ENCODE peak calls at places on chromosomes 4 and X, in ten cellular contexts. O is stimulated activated CD4-positive, alpha-beta T cell treated with anti-CD3 and anti-CD28 coated beads, Interleukin-12 subunit alpha, Interleukin-12 subunit beta, amount 100 ng/mL, for 4 hours; G is kidney; J is occipital lobe; R is AG09309; K is fibroblast of pulmonary artery; N is AG04450; W is lung microvascular endothelial cell; P is thoracic aorta; Z is prostate gland. F is an unnamed sample.

GRCh38 chr4:105837037-105837436 is 58.2 kb upstream of the NPNT start:
- DNase-seq in O (no peak), G (no peak), J (no peak), R (no peak), K (no peak), N (no peak), W (no peak), P (no peak), Z (no peak), F (no peak)

GRCh38 chr4:11397819-11398610 is 30.7 kb downstream of the HS3ST1 start:
- DNase-seq in O (no peak), G (no peak), J (no peak), R (no peak), K (no peak), N (no peak), W (no peak), P (no peak), Z (no peak), F (no peak)

GRCh38 chr4:89204624-89205023 is 93.3 kb downstream of the TIGD2 start:
- DNase-seq in O (no peak), G (no peak), J (no peak), R (no peak), K (no peak), N (no peak), W (no peak), P (no peak), Z (no peak), F (peak; percentile 91)

GRCh38 chrX:134599173-134599914 is 58.9 kb downstream of the PLAC1 start:
- DNase-seq in O (peak; percentile 4), G (no peak), J (no peak), R (peak; percentile 75), K (peak; percentile 88), N (no peak), W (no peak), P (no peak), Z (no peak), F (no peak)

GRCh38 chrX:110477593-110478228 is 119.1 kb downstream of the RTL9 start:
- DNase-seq in O (no peak), G (peak; percentile 34), J (no peak), R (no peak), K (no peak), N (no peak), W (no peak), P (no peak), Z (no peak), F (no peak)

GRCh38 chr4:75235359-75235951 is 278.7 kb downstream of the RCHY1 start:
- DNase-seq in O (no peak), G (no peak), J (no peak), R (no peak), K (no peak), N (no peak), W (no peak), P (no peak), Z (no peak), F (no peak)

GRCh38 chrX:110003167-110004156 is 548 bp downstream of the TMEM164 start:
- DNase-seq in O (no peak), G (peak; percentile 80), J (no peak), R (no peak), K (peak; percentile 25), N (no peak), W (no peak), P (no peak), Z (peak; percentile 5), F (no peak)

GRCh38 chr4:120921456-120922389 is 803 bp downstream of the PRDM5 start:
- DNase-seq in O (peak; percentile 52), G (peak; percentile 90), J (peak; percentile 54), R (no peak), K (peak; percentile 72), N (peak; percentile 24), W (peak; percentile 71), P (no peak), Z (peak; percentile 46), F (peak; percentile 41)

GRCh38 chr4:147731611-147732515 is at the start of gene ARHGAP10:
- DNase-seq in O (peak; percentile 68), G (peak; percentile 91), J (peak; percentile 55), R (no peak), K (peak; percentile 82), N (peak; percentile 49), W (peak; percentile 70), P (peak; percentile 37), Z (peak; percentile 58), F (peak; percentile 74)

GRCh38 chr4:176435891-176436499 is 116.2 kb downstream of the SPCS3 start:
- DNase-seq in O (no peak), G (no peak), J (no peak), R (peak; percentile 57), K (peak; percentile 25), N (peak; percentile 8), W (no peak), P (no peak), Z (no peak), F (no peak)

GRCh38 chr4:794911-795725 is 30.8 kb downstream of the CPLX1 start:
- DNase-seq in O (no peak), G (peak; percentile 68), J (peak; percentile 38), R (no peak), K (no peak), N (no peak), W (no peak), P (no peak), Z (no peak), F (no peak)

GRCh38 chr4:121096629-121097028 is 24.3 kb upstream of the NDNF start:
- DNase-seq in O (no peak), G (no peak), J (no peak), R (peak; percentile 25), K (peak; percentile 68), N (peak; percentile 3), W (peak; percentile 28), P (no peak), Z (no peak), F (peak; percentile 31)

GRCh38 chrX:139725720-139726119 is 17.8 kb upstream of the MCF2 start:
- DNase-seq in O (no peak), G (no peak), J (no peak), R (no peak), K (no peak), N (no peak), W (no peak), P (no peak), Z (no peak), F (no peak)

GRCh38 chr4:41207330-41207831 is 7.0 kb downstream of the APBB2 start:
- DNase-seq in O (no peak), G (no peak), J (no peak), R (no peak), K (peak; percentile 72), N (no peak), W (no peak), P (no peak), Z (no peak), F (no peak)

GRCh38 chrX:39152106-39152649 is 350.9 kb downstream of the MID1IP1 start:
- DNase-seq in O (peak; percentile 21), G (no peak), J (peak; percentile 0), R (no peak), K (no peak), N (no peak), W (peak; percentile 12), P (no peak), Z (no peak), F (peak; percentile 2)

GRCh38 chr4:41106081-41106480 is 108.3 kb downstream of the APBB2 start:
- DNase-seq in O (no peak), G (no peak), J (no peak), R (no peak), K (no peak), N (no peak), W (peak; percentile 29), P (no peak), Z (no peak), F (peak; percentile 40)

GRCh38 chrX:9562851-9563250 is 98.0 kb downstream of the TBL1X start:
- DNase-seq in O (no peak), G (no peak), J (no peak), R (peak; percentile 72), K (peak; percentile 90), N (peak; percentile 71), W (peak; percentile 30), P (no peak), Z (peak; percentile 20), F (no peak)

GRCh38 chrX:45385767-45386166 is 185.1 kb upstream of the DIPK2B start:
- DNase-seq in O (no peak), G (no peak), J (no peak), R (no peak), K (no peak), N (no peak), W (no peak), P (no peak), Z (no peak), F (no peak)

GRCh38 chrX:47746446-47746845 is 87.5 kb upstream of the UXT start:
- DNase-seq in O (no peak), G (no peak), J (no peak), R (no peak), K (no peak), N (no peak), W (no peak), P (no peak), Z (no peak), F (no peak)

GRCh38 chr4:183438458-183439113 is 5.8 kb upstream of the CDKN2AIP start:
- DNase-seq in O (no peak), G (no peak), J (no peak), R (no peak), K (peak; percentile 66), N (peak; percentile 65), W (peak; percentile 93), P (no peak), Z (peak; percentile 24), F (peak; percentile 96)

GRCh38 chr4:10619220-10619619 is 65.3 kb downstream of the CLNK start:
- DNase-seq in O (no peak), G (no peak), J (no peak), R (no peak), K (peak; percentile 14), N (no peak), W (peak; percentile 52), P (no peak), Z (peak; percentile 71), F (no peak)

F was measured in dermis microvascular lymphatic vessel endothelial cell.